ENCODE peak calls at places on chromosomes 3 and 15, in four cellular contexts. C is H1, Z is IMR-90, S is mesendoderm. I is an unnamed sample.

GRCh38 chr3:194489736-194490612 is 3.2 kb upstream of the ATP13A3 start:
- DNase-seq in S (no peak), Z (peak; percentile 62), C (no peak), I (no peak)

GRCh38 chr3:46574881-46575576 is 8.9 kb upstream of the LRRC2 start:
- DNase-seq in Z (no peak), S (peak; percentile 99), C (no peak), I (peak; percentile 58)

GRCh38 chr15:22811640-22812039 is 25.2 kb downstream of the NIPA1 start:
- DNase-seq in Z (peak; percentile 12), S (peak; percentile 67), C (no peak), I (peak; percentile 64)

GRCh38 chr3:152554980-152555379 is 280.0 kb upstream of the P2RY1 start:
- DNase-seq in S (no peak), C (no peak), Z (peak; percentile 1), I (no peak)

GRCh38 chr3:146585156-146585555 is 20.0 kb downstream of the PLSCR5 start:
- DNase-seq in C (no peak), Z (no peak), S (no peak), I (no peak)

GRCh38 chr3:188786424-188786823 is 385.3 kb upstream of the TPRG1 start:
- DNase-seq in C (no peak), Z (no peak), S (no peak), I (no peak)

GRCh38 chr15:83905874-83906273 is 252.0 kb downstream of the ADAMTSL3 start:
- DNase-seq in Z (no peak), S (no peak), C (no peak), I (no peak)

GRCh38 chr15:93485922-93486327 is 396.9 kb upstream of the RGMA start:
- DNase-seq in Z (no peak), C (no peak), S (no peak), I (no peak)

GRCh38 chr3:167941234-167941995 is 154.3 kb downstream of the GOLIM4 start:
- DNase-seq in Z (peak; percentile 88), C (no peak), S (peak; percentile 10), I (no peak)

GRCh38 chr3:173747427-173747826 is 349.9 kb downstream of the NLGN1 start:
- DNase-seq in S (no peak), C (no peak), Z (peak; percentile 34), I (no peak)

GRCh38 chr3:71304684-71305083 is 278.8 kb downstream of the FOXP1 start:
- DNase-seq in Z (peak; percentile 72), C (no peak), S (peak; percentile 46), I (no peak)

GRCh38 chr3:42906085-42906904 is at the start of gene ZNF662:
- DNase-seq in S (no peak), Z (no peak), C (no peak), I (peak; percentile 33)

GRCh38 chr3:11391930-11392688 is 119.9 kb downstream of the ATG7 start:
- DNase-seq in S (no peak), Z (peak; percentile 59), C (no peak), I (no peak)

GRCh38 chr15:57410373-57410772 is 34.1 kb downstream of the CGNL1 start:
- DNase-seq in C (no peak), Z (no peak), S (no peak), I (no peak)

GRCh38 chr3:136385457-136385856 is 135.3 kb downstream of the PCCB start:
- DNase-seq in C (no peak), Z (no peak), S (no peak), I (no peak)

GRCh38 chr3:111246967-111247760 is 175.5 kb downstream of the NECTIN3 start:
- DNase-seq in S (peak; percentile 8), Z (peak; percentile 91), C (no peak), I (no peak)

DNA sequence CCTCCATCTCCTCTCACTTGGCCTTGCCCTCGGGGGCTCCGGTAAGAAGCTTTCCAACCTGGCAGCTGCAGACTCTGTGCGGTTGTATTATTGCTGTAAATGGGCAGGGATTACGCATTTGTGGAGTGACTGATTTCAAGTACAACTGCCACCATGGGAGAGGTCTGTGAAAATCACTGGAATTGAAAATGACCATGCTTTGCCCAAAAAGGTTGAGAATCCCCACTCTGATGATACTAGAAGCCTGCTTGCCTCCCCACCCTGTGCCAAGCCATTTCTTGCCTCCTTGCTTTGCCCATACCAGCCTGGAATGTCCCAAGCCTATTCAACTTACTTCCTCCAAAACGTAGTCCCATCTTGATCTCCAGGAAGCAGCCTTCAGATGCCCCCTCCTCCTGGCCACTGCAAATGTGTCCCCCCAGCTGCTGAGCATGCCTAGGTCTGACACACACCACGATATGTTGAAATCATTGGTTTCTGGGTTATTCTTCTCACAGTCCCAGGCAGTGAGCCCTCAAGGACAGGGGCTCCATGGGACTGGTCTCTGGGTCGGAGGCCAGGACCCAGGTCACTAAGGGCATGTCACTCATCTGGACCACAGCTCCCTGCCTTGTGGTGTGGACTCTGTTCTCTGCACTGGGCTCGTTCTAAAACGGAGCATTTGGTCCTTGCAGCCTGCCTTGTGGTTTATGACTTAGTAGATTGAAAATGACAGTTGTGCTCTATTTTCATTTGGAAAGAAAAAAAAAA is 42.9 kb downstream of the SMAD3 start:
- DNase-seq in S (no peak), Z (no peak), C (no peak), I (no peak)
- H3K56ac ChIP-seq in S (peak overlapping the region; percentile 46), Z (peak overlapping the region; percentile 68), C (no peak overlapping the region), I (no peak overlapping the region)

GRCh38 chr3:23372296-23372695 is 169.2 kb downstream of the UBE2E2 start:
- DNase-seq in Z (no peak), S (peak; percentile 13), C (no peak), I (no peak)

GRCh38 chr3:23365066-23365465 is 161.9 kb downstream of the UBE2E2 start:
- DNase-seq in S (no peak), C (no peak), Z (no peak), I (no peak)

GRCh38 chr3:23368731-23369130 is 165.6 kb downstream of the UBE2E2 start:
- DNase-seq in Z (peak; percentile 59), S (no peak), C (no peak), I (no peak)
- H3K56ac ChIP-seq in Z (no peak overlapping the region), S (no peak overlapping the region), C (no peak overlapping the region), I (no peak overlapping the region)

GRCh38 chr3:55813268-55814097 is 326.4 kb upstream of the WNT5A start:
- DNase-seq in S (no peak), C (no peak), Z (no peak), I (no peak)
- H3K56ac ChIP-seq in S (no peak overlapping the region), C (no peak overlapping the region), Z (no peak overlapping the region), I (no peak overlapping the region)

GRCh38 chr15:78651007-78651406 is 10.0 kb upstream of the CHRNB4 start:
- DNase-seq in Z (no peak), S (no peak), C (no peak), I (no peak)

GRCh38 chr15:78651930-78652655 is 11.1 kb upstream of the CHRNB4 start:
- DNase-seq in C (no peak), S (no peak), Z (no peak), I (no peak)

GRCh38 chr15:78658823-78659222 is 17.8 kb upstream of the CHRNB4 start:
- DNase-seq in Z (no peak), C (no peak), S (no peak), I (no peak)

GRCh38 chr15:78650022-78650421 is 9.0 kb upstream of the CHRNB4 start:
- DNase-seq in S (no peak), C (no peak), Z (no peak), I (no peak)

DNA sequence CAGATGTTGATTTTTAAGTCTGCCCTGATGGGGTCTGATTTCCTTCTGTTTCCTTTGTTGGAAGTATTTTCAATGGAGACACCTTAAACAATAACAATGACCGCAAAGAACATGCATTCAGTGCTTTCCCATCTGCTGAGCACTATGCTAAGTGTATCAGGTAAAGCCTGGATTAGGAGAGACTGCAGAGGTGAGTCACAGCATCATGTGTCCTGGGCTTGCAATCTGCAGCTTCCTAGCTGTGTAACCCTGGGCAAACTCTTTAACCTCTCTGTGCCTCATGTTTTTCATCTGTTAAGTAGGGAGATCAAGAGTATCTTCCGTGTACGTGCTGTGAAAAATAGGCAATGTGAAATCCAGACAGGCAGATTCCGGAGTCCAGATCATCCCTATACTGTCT is 13.3 kb upstream of the CHRNB4 start:
- DNase-seq in S (no peak), Z (no peak), C (no peak), I (no peak)
- H3K56ac ChIP-seq in S (no peak overlapping the region), Z (no peak overlapping the region), C (no peak overlapping the region), I (no peak overlapping the region)

GRCh38 chr3:14481018-14481645 is 59.0 kb downstream of the GRIP2 start:
- DNase-seq in C (no peak), S (no peak), Z (no peak), I (no peak)
- H3K56ac ChIP-seq in C (no peak overlapping the region), S (no peak overlapping the region), Z (no peak overlapping the region), I (no peak overlapping the region)